ENCODE peak calls at places on chromosomes 5 and 9, in eight cellular contexts. K is stimulated activated CD4-positive, alpha-beta T cell treated with anti-CD3 and anti-CD28 coated beads, Interleukin-2, amount 100 ng/mL, for 24 hours; X is SHP77; G is activated CD4-positive, alpha-beta T cell treated with anti-CD3 and anti-CD28 coated beads, Interleukin-2, amount 10 ng/mL, durations not matched to agents 7 days and 5 days; O is WERI-Rb-1; U is WTC11; I is iPS-NIHi11; D is kidney. J is an unnamed sample.

GRCh38 chr9:84851935-84852585 is 182.5 kb downstream of the NTRK2 start:
- DNase-seq in K (no peak), X (no peak), G (no peak), O (no peak), U (peak; percentile 19), I (peak; percentile 62), D (no peak), J (no peak)

GRCh38 chr5:169433221-169433651 is 132.3 kb upstream of the SLIT3 start:
- DNase-seq in K (no peak), X (no peak), G (no peak), O (no peak), U (no peak), I (no peak), D (no peak), J (no peak)

GRCh38 chr5:14659821-14660607 is 4.5 kb upstream of the OTULIN start:
- DNase-seq in K (no peak), X (no peak), G (no peak), O (no peak), U (no peak), I (no peak), D (no peak), J (no peak)

GRCh38 chr9:107485451-107486043 is 4.0 kb downstream of the KLF4 start:
- DNase-seq in K (no peak), X (no peak), G (no peak), O (no peak), U (no peak), I (no peak), D (no peak), J (no peak)

GRCh38 chr5:105968961-105969360 is 1701.8 kb downstream of the EFNA5 start:
- DNase-seq in K (no peak), X (no peak), G (no peak), O (no peak), U (no peak), I (no peak), D (no peak), J (no peak)

GRCh38 chr5:151298063-151298462 is 5.5 kb downstream of the SLC36A3 start:
- DNase-seq in K (peak; percentile 3), X (no peak), G (no peak), O (peak; percentile 63), U (peak; percentile 49), I (peak; percentile 69), D (no peak), J (no peak)

GRCh38 chr5:34490501-34491250 is 165.5 kb upstream of the RAI14 start:
- DNase-seq in K (no peak), X (peak; percentile 58), G (no peak), O (no peak), U (peak; percentile 44), I (peak; percentile 82), D (no peak), J (peak; percentile 71)

GRCh38 chr9:94853887-94854286 is 127.4 kb downstream of the AOPEP start:
- DNase-seq in K (no peak), X (no peak), G (no peak), O (no peak), U (no peak), I (no peak), D (no peak), J (no peak)

GRCh38 chr5:38891563-38891962 is 45.8 kb downstream of the OSMR start:
- DNase-seq in K (no peak), X (no peak), G (no peak), O (no peak), U (no peak), I (no peak), D (peak; percentile 58), J (no peak)

GRCh38 chr5:24397601-24398000 is 247.2 kb downstream of the CDH10 start:
- DNase-seq in K (no peak), X (no peak), G (no peak), O (no peak), U (no peak), I (no peak), D (no peak), J (no peak)

GRCh38 chr5:90479611-90480385 is 5.1 kb downstream of the POLR3G start:
- DNase-seq in K (no peak), X (no peak), G (no peak), O (no peak), U (no peak), I (no peak), D (no peak), J (no peak)

GRCh38 chr9:18499987-18500386 is 26.0 kb downstream of the ADAMTSL1 start:
- DNase-seq in K (no peak), X (no peak), G (no peak), O (no peak), U (no peak), I (no peak), D (no peak), J (peak; percentile 69)

GRCh38 chr5:137453476-137454080 is 45.5 kb downstream of the SPOCK1 start:
- DNase-seq in K (no peak), X (no peak), G (peak; percentile 32), O (no peak), U (no peak), I (peak; percentile 51), D (no peak), J (no peak)

GRCh38 chr5:61319388-61320146 is 12.5 kb upstream of the ZSWIM6 start:
- DNase-seq in K (no peak), X (no peak), G (no peak), O (no peak), U (no peak), I (peak; percentile 91), D (no peak), J (no peak)

GRCh38 chr5:157961828-157962390 is 103.0 kb upstream of the CLINT1 start:
- DNase-seq in K (no peak), X (no peak), G (no peak), O (no peak), U (no peak), I (no peak), D (no peak), J (no peak)

GRCh38 chr5:107468286-107468685 is 202.5 kb downstream of the EFNA5 start:
- DNase-seq in K (no peak), X (no peak), G (no peak), O (no peak), U (no peak), I (no peak), D (no peak), J (no peak)

GRCh38 chr5:51138164-51138563 is 245.1 kb upstream of the ISL1 start:
- DNase-seq in K (no peak), X (no peak), G (no peak), O (no peak), U (no peak), I (no peak), D (no peak), J (no peak)

GRCh38 chr5:171498166-171498565 is 78.7 kb downstream of the FGF18 start:
- DNase-seq in K (no peak), X (no peak), G (no peak), O (no peak), U (no peak), I (no peak), D (no peak), J (no peak)

GRCh38 chr9:121498150-121498486 is 1.5 kb downstream of the GGTA1 start:
- DNase-seq in K (peak; percentile 38), X (peak; percentile 49), G (peak; percentile 62), O (peak; percentile 89), U (peak; percentile 61), I (peak; percentile 93), D (no peak), J (peak; percentile 66)

GRCh38 chr5:130198927-130199326 is 294.7 kb downstream of the CHSY3 start:
- DNase-seq in K (no peak), X (no peak), G (no peak), O (peak; percentile 12), U (peak; percentile 14), I (peak; percentile 63), D (no peak), J (no peak)

GRCh38 chr9:99419099-99419498 is 197.0 kb downstream of the SEC61B start:
- DNase-seq in K (no peak), X (no peak), G (no peak), O (no peak), U (no peak), I (no peak), D (no peak), J (no peak)

GRCh38 chr9:132006657-132007370 is 72.9 kb downstream of the MED27 start:
- DNase-seq in K (peak; percentile 23), X (peak; percentile 59), G (peak; percentile 35), O (no peak), U (no peak), I (no peak), D (no peak), J (peak; percentile 50)

GRCh38 chr9:109926321-109926959 is 146.4 kb downstream of the PALM2AKAP2 start:
- DNase-seq in K (no peak), X (no peak), G (no peak), O (no peak), U (no peak), I (no peak), D (no peak), J (no peak)

GRCh38 chr5:170738840-170739239 is 44.7 kb upstream of the GABRP start:
- DNase-seq in K (no peak), X (no peak), G (no peak), O (no peak), U (no peak), I (peak; percentile 50), D (no peak), J (no peak)

GRCh38 chr9:125095821-125096443 is 47.4 kb downstream of the SCAI start:
- DNase-seq in K (no peak), X (no peak), G (no peak), O (no peak), U (no peak), I (no peak), D (no peak), J (no peak)

GRCh38 chr5:39399135-39400036 is 25.4 kb downstream of the DAB2 start:
- DNase-seq in K (no peak), X (no peak), G (no peak), O (no peak), U (no peak), I (no peak), D (no peak), J (no peak)

GRCh38 chr5:38607396-38607795 is 51.0 kb upstream of the LIFR start:
- DNase-seq in K (no peak), X (no peak), G (no peak), O (no peak), U (no peak), I (no peak), D (no peak), J (no peak)

GRCh38 chr5:151585970-151586369 is 5.2 kb downstream of the FAT2 start:
- DNase-seq in K (no peak), X (no peak), G (no peak), O (no peak), U (no peak), I (no peak), D (no peak), J (no peak)

GRCh38 chr5:35920890-35921289 is 17.5 kb downstream of the CAPSL start:
- DNase-seq in K (no peak), X (peak; percentile 21), G (no peak), O (peak; percentile 26), U (peak; percentile 58), I (no peak), D (no peak), J (peak; percentile 4)

GRCh38 chr9:120892748-120893584 is 16.0 kb upstream of the PHF19 start:
- DNase-seq in K (peak; percentile 55), X (peak; percentile 31), G (peak; percentile 77), O (no peak), U (no peak), I (no peak), D (no peak), J (peak; percentile 53)

GRCh38 chr5:129244478-129244877 is 149.9 kb downstream of the ISOC1 start:
- DNase-seq in K (no peak), X (no peak), G (no peak), O (no peak), U (no peak), I (no peak), D (no peak), J (no peak)

GRCh38 chr9:114810614-114811013 is 4.8 kb upstream of the TNFSF15 start:
- DNase-seq in K (no peak), X (no peak), G (no peak), O (no peak), U (no peak), I (no peak), D (no peak), J (no peak)

GRCh38 chr9:134287591-134288518 is 38.4 kb upstream of the RXRA start:
- DNase-seq in K (no peak), X (peak; percentile 3), G (no peak), O (peak; percentile 82), U (no peak), I (peak; percentile 65), D (peak; percentile 55), J (peak; percentile 22)

GRCh38 chr5:82833277-82833676 is 243.9 kb downstream of the TMEM167A start:
- DNase-seq in K (no peak), X (no peak), G (no peak), O (no peak), U (no peak), I (no peak), D (no peak), J (no peak)